ENCODE peak calls at places on chromosomes 6 and 20, in nine cellular contexts. Y, O, B, M, D, L, W, P and C are unnamed samples.

GRCh38 chr6:30156262-30156599 is 4.8 kb downstream of the TRIM10 start:
- DNase-seq in B (no peak), W (peak), O (no peak), D (no peak), L (peak), Y (peak), M (peak), P (peak), C (no peak)

GRCh38 chr6:105755885-105756284 is 330.3 kb upstream of the PRDM1 start:
- DNase-seq in L (no peak), W (no peak), B (no peak), M (no peak), O (no peak), Y (no peak), D (no peak), P (no peak), C (no peak)

GRCh38 chr20:49570828-49571552 is 3.1 kb upstream of the PTGIS start:
- DNase-seq in B (no peak), Y (no peak), D (peak), M (peak), O (no peak), P (peak), L (no peak), W (no peak), C (no peak)

GRCh38 chr6:9710574-9710973 is 704.3 kb downstream of the TFAP2A start:
- DNase-seq in L (no peak), Y (no peak), D (no peak), B (no peak), M (no peak), O (no peak), P (no peak), W (no peak), C (no peak)

GRCh38 chr6:53192590-53193232 is 44.1 kb upstream of the GCM1 start:
- DNase-seq in B (no peak), P (peak), L (no peak), W (no peak), Y (no peak), M (no peak), D (no peak), O (peak), C (no peak)

GRCh38 chr6:30884521-30885480 is 482 bp downstream of the DDR1 start:
- DNase-seq in W (no peak), O (no peak), M (no peak), B (peak), L (no peak), Y (peak), D (peak), P (peak), C (no peak)

GRCh38 chr6:48016027-48016755 is 94.8 kb downstream of the PTCHD4 start:
- DNase-seq in D (no peak), W (no peak), M (no peak), L (peak), Y (no peak), B (no peak), O (no peak), P (no peak), C (no peak)

GRCh38 chr20:8454137-8454712 is 322.2 kb downstream of the PLCB1 start:
- DNase-seq in M (peak), Y (no peak), P (peak), L (no peak), B (peak), W (peak), O (no peak), D (peak), C (no peak)

GRCh38 chr6:169169375-169169774 is 84.3 kb downstream of the THBS2 start:
- DNase-seq in W (no peak), B (no peak), D (no peak), L (no peak), M (peak), Y (no peak), O (no peak), P (no peak), C (no peak)

GRCh38 chr6:44193307-44193910 is 23.3 kb upstream of the MYMX start:
- DNase-seq in B (no peak), M (no peak), P (no peak), L (no peak), D (no peak), Y (no peak), W (no peak), O (no peak), C (no peak)

GRCh38 chr6:7763896-7764295 is 38.0 kb downstream of the BMP6 start:
- DNase-seq in M (no peak), P (no peak), O (no peak), B (no peak), D (no peak), L (no peak), W (no peak), Y (no peak), C (no peak)

GRCh38 chr6:79810878-79811277 is 136.5 kb downstream of the ELOVL4 start:
- DNase-seq in O (no peak), W (no peak), L (no peak), M (no peak), B (no peak), Y (no peak), P (no peak), D (no peak), C (no peak)

GRCh38 chr6:100462990-100463684 is 1.6 kb downstream of the SIM1 start:
- DNase-seq in D (no peak), L (no peak), W (no peak), Y (no peak), O (no peak), P (no peak), B (no peak), M (no peak), C (no peak)

GRCh38 chr6:13461805-13462204 is 25.6 kb downstream of the GFOD1 start:
- DNase-seq in O (no peak), Y (no peak), W (no peak), L (no peak), P (no peak), D (no peak), B (no peak), M (no peak), C (no peak)

GRCh38 chr6:75285156-75285639 is 606 bp upstream of the TMEM30A start:
- DNase-seq in Y (no peak), P (no peak), O (no peak), B (peak), L (no peak), D (no peak), W (no peak), M (no peak), C (no peak)

GRCh38 chr20:46642265-46642942 is 8.9 kb downstream of the SLC13A3 start:
- DNase-seq in P (no peak), D (no peak), W (no peak), Y (no peak), L (no peak), M (no peak), B (no peak), O (no peak), C (no peak)

GRCh38 chr6:8172510-8172909 is 70.2 kb upstream of the EEF1E1 start:
- DNase-seq in D (no peak), B (no peak), Y (no peak), O (no peak), P (no peak), L (no peak), M (no peak), W (no peak), C (no peak)

GRCh38 chr6:157668690-157669089 is 154.4 kb upstream of the SNX9 start:
- DNase-seq in Y (no peak), L (no peak), O (no peak), M (no peak), W (no peak), B (no peak), P (no peak), D (no peak), C (no peak)

GRCh38 chr20:46279104-46279503 is 29.2 kb downstream of the CDH22 start:
- DNase-seq in M (no peak), P (no peak), L (no peak), O (no peak), B (no peak), W (no peak), Y (no peak), D (no peak), C (no peak)

GRCh38 chr6:131258816-131259476 is 123.7 kb downstream of the AKAP7 start:
- DNase-seq in O (no peak), L (no peak), P (peak), B (peak), Y (peak), D (peak), W (no peak), M (no peak), C (no peak)

GRCh38 chr6:12266571-12266970 is 23.6 kb upstream of the EDN1 start:
- DNase-seq in M (peak), L (no peak), D (peak), P (peak), O (no peak), W (peak), Y (no peak), B (peak), C (no peak)

GRCh38 chr6:83193747-83194582 is 808 bp downstream of the RWDD2A start:
- DNase-seq in M (no peak), Y (peak), D (no peak), B (peak), W (no peak), P (peak), L (no peak), O (peak), C (no peak)

GRCh38 chr6:56954389-56955170 is at the start of gene BEND6:
- DNase-seq in B (peak), O (no peak), Y (peak), D (peak), W (peak), L (peak), M (peak), P (peak), C (no peak)

GRCh38 chr6:102798631-102799030 is 1405.1 kb downstream of the GRIK2 start:
- DNase-seq in W (no peak), P (no peak), O (peak), M (no peak), D (no peak), L (no peak), Y (no peak), B (peak), C (no peak)

GRCh38 chr6:26739811-26740210 is 80.3 kb upstream of the ZNF322 start:
- DNase-seq in M (no peak), D (no peak), L (no peak), P (no peak), B (no peak), W (no peak), Y (no peak), O (no peak), C (no peak)

GRCh38 chr20:49928411-49929141 is 7.6 kb upstream of the RNF114 start:
- DNase-seq in O (peak), W (peak), L (no peak), B (peak), M (peak), Y (peak), D (peak), P (peak), C (peak)

GRCh38 chr20:2333821-2334220 is 38.0 kb downstream of the TGM3 start:
- DNase-seq in M (no peak), D (no peak), Y (no peak), P (no peak), B (no peak), O (no peak), W (no peak), L (no peak), C (no peak)

GRCh38 chr20:309306-309840 is 12.0 kb downstream of the ZCCHC3 start:
- DNase-seq in D (peak), M (peak), B (no peak), L (no peak), Y (no peak), P (no peak), O (no peak), W (peak), C (no peak)

DNA sequence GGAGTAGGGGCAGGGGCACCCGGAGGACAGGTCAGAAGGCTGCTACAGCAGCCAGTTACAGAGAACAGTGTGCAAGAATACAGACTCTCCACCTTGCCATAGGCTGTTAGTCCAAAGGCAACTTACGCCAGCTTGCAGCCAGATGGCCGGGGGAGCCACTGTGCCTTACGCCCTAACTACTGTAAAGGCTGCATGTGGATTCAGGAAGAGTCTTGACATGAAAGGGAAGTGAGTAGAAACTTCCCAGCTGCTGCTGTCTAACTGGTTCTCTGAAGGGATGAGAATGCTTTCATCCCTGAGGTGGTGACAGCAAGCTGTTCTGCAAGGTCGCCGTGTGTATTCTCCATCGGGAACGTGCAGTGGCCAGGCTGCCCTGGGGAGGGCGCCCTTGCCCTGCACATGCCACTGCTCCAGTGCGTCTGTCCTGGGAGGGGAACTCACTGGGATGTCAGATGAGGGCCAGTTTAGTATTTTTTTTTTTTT is 46.1 kb downstream of the LYRM4 start:
- DNase-seq in Y (peak), W (peak), O (peak), P (no peak), D (peak), M (peak), B (peak), L (no peak), C (no peak)
- TF ChIP-seq CTCF in Y (peak), W (peak), O (peak), P (peak), D (peak), M (peak), B (peak), L (peak), C (no peak)

GRCh38 chr6:125636671-125637070 is 112.8 kb upstream of the HEY2 start:
- DNase-seq in Y (no peak), W (no peak), L (no peak), P (no peak), B (no peak), D (no peak), M (no peak), O (no peak), C (no peak)
- TF ChIP-seq CTCF in Y (no peak), W (no peak), L (no peak), P (no peak), B (no peak), D (no peak), M (no peak), O (no peak), C (no peak)

DNA sequence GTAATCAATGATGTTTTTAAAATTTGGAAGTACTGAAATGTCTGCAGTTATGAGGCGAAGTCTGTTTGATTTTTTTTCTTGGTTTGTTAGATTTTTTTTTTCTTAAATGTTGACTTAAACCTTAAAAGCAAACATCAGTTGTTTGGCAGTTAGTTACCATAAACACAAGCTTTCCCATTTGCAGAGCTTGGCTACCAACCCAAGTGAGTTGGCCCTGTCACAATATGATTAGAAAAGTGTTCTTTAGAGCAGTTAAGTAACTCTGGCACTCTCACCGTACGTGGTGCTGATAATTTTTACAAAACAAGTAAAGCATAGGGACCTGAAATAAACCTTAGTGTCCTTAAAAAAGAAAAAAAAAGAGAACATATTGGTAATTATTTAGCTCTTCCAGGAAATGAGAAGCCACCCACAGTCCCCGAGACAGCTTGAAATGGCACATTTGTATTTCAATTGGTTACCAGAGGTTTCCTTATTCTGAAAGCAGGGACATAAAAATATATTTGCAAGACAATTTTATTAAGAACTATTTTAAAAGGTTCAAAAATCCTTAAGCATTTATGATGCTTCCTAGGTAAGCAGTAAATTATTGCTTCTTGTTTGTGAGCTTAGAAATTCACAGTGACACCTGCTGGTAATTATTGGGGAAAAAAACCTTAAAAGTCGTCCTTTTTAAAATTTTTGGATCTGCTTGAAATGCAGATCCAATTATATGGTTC is 3.9 kb downstream of the HEY2 start:
- DNase-seq in M (peak), D (peak), P (peak), O (no peak), L (no peak), B (peak), Y (no peak), W (no peak), C (no peak)
- TF ChIP-seq CTCF in M (peak), D (peak), P (peak), O (peak), L (peak), B (peak), Y (no peak), W (peak), C (no peak)

GRCh38 chr20:58219342-58219700 is 9.1 kb downstream of the ANKRD60 start:
- DNase-seq in D (peak), B (peak), W (peak), O (no peak), L (no peak), Y (peak), M (no peak), P (peak), C (no peak)
- TF ChIP-seq CTCF in D (no peak), B (no peak), W (no peak), O (no peak), L (no peak), Y (no peak), M (no peak), P (no peak), C (no peak)

DNA sequence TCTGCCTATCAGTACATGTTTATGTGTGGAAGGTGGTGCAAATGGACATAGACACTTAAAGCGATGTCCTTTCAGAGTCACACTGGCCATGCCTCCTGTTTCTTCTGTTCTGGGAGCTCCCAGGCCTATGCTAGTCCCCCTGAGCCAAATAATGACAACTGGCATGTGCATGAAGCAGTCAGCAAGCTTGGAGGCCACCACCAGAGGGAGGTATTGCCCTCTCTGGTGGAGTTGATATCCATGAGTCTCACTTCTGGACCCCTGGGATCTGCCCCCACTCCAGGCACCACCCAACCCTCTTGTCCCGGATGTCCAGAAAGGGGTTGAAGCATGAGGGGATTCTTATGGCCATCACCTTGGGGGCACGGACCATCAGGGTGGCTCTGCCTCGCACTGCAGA is 172.2 kb downstream of the AIG1 start:
- DNase-seq in D (peak), L (no peak), B (no peak), P (peak), W (no peak), O (peak), Y (peak), M (peak), C (no peak)
- TF ChIP-seq CTCF in D (peak), L (peak), B (peak), P (peak), W (peak), O (peak), Y (peak), M (peak), C (no peak)

GRCh38 chr6:132969188-132969587 is 154.8 kb downstream of the RPS12 start:
- DNase-seq in D (peak), L (no peak), O (no peak), B (peak), P (peak), Y (no peak), M (no peak), W (no peak), C (no peak)

GRCh38 chr6:132964101-132964867 is 149.9 kb downstream of the RPS12 start:
- DNase-seq in D (peak), L (no peak), Y (peak), P (peak), M (peak), W (peak), B (peak), O (no peak), C (no peak)

GRCh38 chr6:132964868-132965382 is 150.6 kb downstream of the RPS12 start:
- DNase-seq in M (no peak), W (no peak), L (no peak), O (no peak), Y (no peak), D (peak), P (no peak), B (peak), C (no peak)

GRCh38 chr6:132968419-132968950 is 154.1 kb downstream of the RPS12 start:
- DNase-seq in W (no peak), M (no peak), P (no peak), B (no peak), Y (no peak), D (no peak), L (no peak), O (no peak), C (no peak)

GRCh38 chr6:132967871-132968270 is 153.5 kb downstream of the RPS12 start:
- DNase-seq in Y (no peak), W (no peak), L (no peak), P (no peak), B (no peak), D (no peak), M (no peak), O (no peak), C (no peak)
- TF ChIP-seq CTCF in Y (no peak), W (no peak), L (no peak), P (no peak), B (no peak), D (no peak), M (no peak), O (no peak), C (no peak)